ENCODE peak calls at places on chromosome 18, in five cellular contexts. O is AG08396, P is AG09309, V is NCI-H1105, R is epithelial cell of esophagus. X is an unnamed sample.

GRCh38 chr18:23528580-23529472 is 25.5 kb downstream of the RMC1 start:
- DNase-seq in V (no peak), R (no peak), P (peak), O (peak), X (no peak)

GRCh38 chr18:49321800-49322461 is 138.5 kb downstream of the DYM start:
- DNase-seq in V (no peak), P (peak), O (peak), R (peak), X (no peak)

GRCh38 chr18:31241425-31241824 is 76.5 kb upstream of the DSG1 start:
- DNase-seq in R (peak), V (no peak), O (no peak), P (no peak), X (no peak)

GRCh38 chr18:34492652-34493051 is 217.4 kb upstream of the DTNA start:
- DNase-seq in R (peak), P (no peak), V (no peak), O (no peak), X (no peak)

GRCh38 chr18:57776354-57776753 is 26.8 kb downstream of the ATP8B1 start:
- DNase-seq in R (no peak), O (no peak), P (no peak), V (no peak), X (no peak)

GRCh38 chr18:74836296-74837139 is 238.8 kb downstream of the ZNF407 start:
- DNase-seq in O (peak), P (peak), R (peak), V (peak), X (no peak)

GRCh38 chr18:77267957-77268356 is 18.3 kb downstream of the GALR1 start:
- DNase-seq in R (no peak), O (no peak), V (no peak), P (no peak), X (no peak)

GRCh38 chr18:49111191-49111988 is 160.6 kb upstream of the SMAD7 start:
- DNase-seq in P (no peak), V (no peak), O (no peak), R (no peak), X (no peak)

GRCh38 chr18:36297419-36298112 is at the start of gene FHOD3:
- DNase-seq in V (peak), R (peak), P (no peak), O (peak), X (peak)

GRCh38 chr18:28995319-28995718 is 818.4 kb upstream of the CDH2 start:
- DNase-seq in R (peak), O (no peak), V (no peak), P (no peak), X (no peak)